ENCODE peak calls at places on chromosome 10, in seven cellular contexts. D is HuH-7.5; L is NCI-H345; H is iPS DF 19.7; R is GM19239; F is CD8-positive, alpha-beta memory T cell; Q is NCI-H69. B is an unnamed sample.

GRCh38 chr10:115417585-115418265 is 324.6 kb downstream of the ATRNL1 start:
- DNase-seq in D (peak; percentile 38), F (no peak), Q (peak; percentile 50), L (no peak), H (peak; percentile 35), R (peak; percentile 7), B (no peak)

GRCh38 chr10:92264249-92264648 is 26.6 kb downstream of the CPEB3 start:
- DNase-seq in D (no peak), H (no peak), R (no peak), Q (no peak), F (no peak), L (no peak), B (no peak)

GRCh38 chr10:66931949-66932343 is 6.1 kb downstream of the LRRTM3 start:
- DNase-seq in H (no peak), F (no peak), Q (peak; percentile 40), L (no peak), R (no peak), D (no peak), B (no peak)

GRCh38 chr10:42928064-42928463 is 145.5 kb downstream of the BMS1 start:
- DNase-seq in F (no peak), Q (no peak), H (no peak), R (no peak), D (no peak), L (no peak), B (no peak)

GRCh38 chr10:77120012-77120411 is 517.6 kb downstream of the KCNMA1 start:
- DNase-seq in F (no peak), Q (peak; percentile 14), R (no peak), D (no peak), L (no peak), H (no peak), B (no peak)

GRCh38 chr10:123550680-123551096 is 115.5 kb upstream of the GPR26 start:
- DNase-seq in F (no peak), Q (no peak), D (no peak), R (no peak), L (no peak), H (no peak), B (no peak)

GRCh38 chr10:99845837-99846382 is 63.5 kb downstream of the ABCC2 start:
- DNase-seq in L (peak; percentile 70), H (peak; percentile 76), Q (peak; percentile 80), D (peak; percentile 56), R (peak; percentile 53), F (peak; percentile 66), B (peak; percentile 75)

GRCh38 chr10:9198611-9199010 is 1144.1 kb downstream of the GATA3 start:
- DNase-seq in F (no peak), L (no peak), D (no peak), H (no peak), R (no peak), Q (no peak), B (no peak)

GRCh38 chr10:97101166-97101940 is 84.4 kb downstream of the SLIT1 start:
- DNase-seq in H (no peak), Q (peak; percentile 55), L (no peak), R (no peak), D (no peak), F (no peak), B (no peak)

GRCh38 chr10:27446091-27446918 is 57.8 kb upstream of the RAB18 start:
- DNase-seq in H (no peak), L (peak; percentile 27), Q (peak; percentile 0), R (no peak), F (peak; percentile 36), D (no peak), B (no peak)

GRCh38 chr10:4372601-4373000 is 453.4 kb upstream of the AKR1E2 start:
- DNase-seq in R (no peak), H (no peak), L (no peak), D (no peak), F (peak; percentile 3), Q (no peak), B (no peak)

GRCh38 chr10:46312953-46313352 is 26.2 kb downstream of the ANTXRL start:
- DNase-seq in Q (no peak), D (no peak), F (no peak), L (no peak), R (no peak), H (no peak), B (no peak)

GRCh38 chr10:113027574-113028392 is 77.7 kb downstream of the TCF7L2 start:
- DNase-seq in D (no peak), H (no peak), L (no peak), F (no peak), Q (no peak), R (no peak), B (no peak)

GRCh38 chr10:6567203-6567703 is 12.8 kb downstream of the PRKCQ start:
- DNase-seq in D (no peak), H (no peak), F (no peak), R (no peak), Q (no peak), L (no peak), B (no peak)

GRCh38 chr10:52883996-52884871 is 111.7 kb upstream of the MBL2 start:
- DNase-seq in F (no peak), L (peak; percentile 51), H (peak; percentile 87), R (peak; percentile 36), Q (peak; percentile 57), D (peak; percentile 39), B (no peak)

GRCh38 chr10:26689394-26689793 is 8.1 kb upstream of the PDSS1 start:
- DNase-seq in F (no peak), R (no peak), D (no peak), Q (no peak), L (no peak), H (no peak), B (peak; percentile 8)

GRCh38 chr10:72665925-72666324 is 26.0 kb upstream of the MCU start:
- DNase-seq in D (no peak), Q (no peak), R (no peak), L (no peak), F (no peak), H (no peak), B (no peak)

GRCh38 chr10:103716206-103717160 is 138.9 kb downstream of the SH3PXD2A start:
- DNase-seq in L (no peak), R (no peak), H (no peak), Q (no peak), F (no peak), D (no peak), B (no peak)

GRCh38 chr10:133379152-133379800 is at the start of gene PAOX:
- DNase-seq in Q (peak; percentile 61), H (no peak), R (peak; percentile 92), D (peak; percentile 85), L (peak; percentile 19), F (peak; percentile 62), B (peak; percentile 52)

B was measured in T-helper 1 cell.